ENCODE peak calls at places on chromosomes 3 and 15, in four cellular contexts. One of them, this sample, is unnamed.

GRCh38 chr3:194750409-194750808 is 64.7 kb downstream of the FAM43A start:
- DNase-seq in MM.1S: no peak
- DNase-seq in OCI-LY7: no peak
- DNase-seq in GM23338: no peak
- DNase-seq in this sample: no peak

GRCh38 chr15:68558318-68559305 is 20.2 kb upstream of the CORO2B start:
- DNase-seq in MM.1S: no peak
- DNase-seq in OCI-LY7: peak; percentile 57
- DNase-seq in GM23338: peak; percentile 62
- DNase-seq in this sample: peak; percentile 16

GRCh38 chr3:54760226-54760625 is 167.6 kb downstream of the LRTM1 start:
- DNase-seq in MM.1S: no peak
- DNase-seq in OCI-LY7: no peak
- DNase-seq in GM23338: no peak
- DNase-seq in this sample: no peak

GRCh38 chr3:93843981-93844380 is 129.7 kb downstream of the PROS1 start:
- DNase-seq in MM.1S: no peak
- DNase-seq in OCI-LY7: no peak
- DNase-seq in GM23338: peak; percentile 3
- DNase-seq in this sample: no peak

GRCh38 chr3:37814547-37814946 is 47.1 kb upstream of the CTDSPL start:
- DNase-seq in MM.1S: peak; percentile 40
- DNase-seq in OCI-LY7: peak; percentile 39
- DNase-seq in GM23338: peak; percentile 66
- DNase-seq in this sample: no peak

GRCh38 chr15:77012868-77013267 is 17.9 kb downstream of the PSTPIP1 start:
- DNase-seq in MM.1S: no peak
- DNase-seq in OCI-LY7: no peak
- DNase-seq in GM23338: no peak
- DNase-seq in this sample: no peak

GRCh38 chr3:156460206-156460609 is 94.7 kb downstream of the SSR3 start:
- DNase-seq in MM.1S: no peak
- DNase-seq in OCI-LY7: no peak
- DNase-seq in GM23338: no peak
- DNase-seq in this sample: peak; percentile 31

GRCh38 chr3:179421500-179421899 is 29.8 kb downstream of the GNB4 start:
- DNase-seq in MM.1S: no peak
- DNase-seq in OCI-LY7: peak; percentile 21
- DNase-seq in GM23338: peak; percentile 22
- DNase-seq in this sample: no peak

GRCh38 chr3:52023860-52024764 is 28.4 kb upstream of the RPL29 start:
- DNase-seq in MM.1S: no peak
- DNase-seq in OCI-LY7: peak; percentile 33
- DNase-seq in GM23338: no peak
- DNase-seq in this sample: no peak

GRCh38 chr3:55173504-55173903 is 245.6 kb upstream of the LRTM1 start:
- DNase-seq in MM.1S: no peak
- DNase-seq in OCI-LY7: no peak
- DNase-seq in GM23338: no peak
- DNase-seq in this sample: no peak

GRCh38 chr3:123750659-123751420 is 133.3 kb downstream of the MYLK start:
- DNase-seq in MM.1S: no peak
- DNase-seq in OCI-LY7: no peak
- DNase-seq in GM23338: peak; percentile 56
- DNase-seq in this sample: peak; percentile 87

GRCh38 chr3:189625071-189625470 is 6.1 kb upstream of the TP63 start:
- DNase-seq in MM.1S: no peak
- DNase-seq in OCI-LY7: no peak
- DNase-seq in GM23338: no peak
- DNase-seq in this sample: no peak

GRCh38 chr3:50464578-50464977 is 38.9 kb downstream of the CACNA2D2 start:
- DNase-seq in MM.1S: no peak
- DNase-seq in OCI-LY7: no peak
- DNase-seq in GM23338: no peak
- DNase-seq in this sample: no peak

GRCh38 chr3:193938613-193939012 is 197.3 kb upstream of the HES1 start:
- DNase-seq in MM.1S: no peak
- DNase-seq in OCI-LY7: no peak
- DNase-seq in GM23338: peak; percentile 48
- DNase-seq in this sample: no peak

GRCh38 chr3:50316657-50317242 is 5.8 kb downstream of the HYAL2 start:
- DNase-seq in MM.1S: no peak
- DNase-seq in OCI-LY7: peak; percentile 42
- DNase-seq in GM23338: no peak
- DNase-seq in this sample: peak; percentile 99

GRCh38 chr3:189349772-189350171 is 178.0 kb downstream of the TPRG1 start:
- DNase-seq in MM.1S: peak; percentile 45
- DNase-seq in OCI-LY7: no peak
- DNase-seq in GM23338: no peak
- DNase-seq in this sample: no peak

GRCh38 chr3:45940781-45941365 is 2.4 kb upstream of the CXCR6 start:
- DNase-seq in MM.1S: no peak
- DNase-seq in OCI-LY7: no peak
- DNase-seq in GM23338: no peak
- DNase-seq in this sample: no peak

GRCh38 chr3:159604151-159604581 is 384.5 kb upstream of the IL12A start:
- DNase-seq in MM.1S: no peak
- DNase-seq in OCI-LY7: no peak
- DNase-seq in GM23338: no peak
- DNase-seq in this sample: no peak

GRCh38 chr3:25907081-25907480 is 117.2 kb downstream of the OXSM start:
- DNase-seq in MM.1S: no peak
- DNase-seq in OCI-LY7: no peak
- DNase-seq in GM23338: no peak
- DNase-seq in this sample: no peak

GRCh38 chr3:72329354-72329753 is 518.9 kb downstream of the SHQ1 start:
- DNase-seq in MM.1S: no peak
- DNase-seq in OCI-LY7: no peak
- DNase-seq in GM23338: peak; percentile 50
- DNase-seq in this sample: no peak

GRCh38 chr3:142857056-142857455 is 31.8 kb downstream of the PCOLCE2 start:
- DNase-seq in MM.1S: no peak
- DNase-seq in OCI-LY7: peak; percentile 2
- DNase-seq in GM23338: peak; percentile 79
- DNase-seq in this sample: no peak

GRCh38 chr15:51731549-51732267 is 5.7 kb downstream of the LYSMD2 start:
- DNase-seq in MM.1S: peak; percentile 61
- DNase-seq in OCI-LY7: peak; percentile 71
- DNase-seq in GM23338: peak; percentile 15
- DNase-seq in this sample: peak; percentile 13

GRCh38 chr3:23758253-23758838 is 47.4 kb upstream of the UBE2E1 start:
- DNase-seq in MM.1S: no peak
- DNase-seq in OCI-LY7: peak; percentile 34
- DNase-seq in GM23338: no peak
- DNase-seq in this sample: no peak

GRCh38 chr15:25136119-25136518 is 181.3 kb downstream of the SNRPN start:
- DNase-seq in MM.1S: no peak
- DNase-seq in OCI-LY7: peak; percentile 41
- DNase-seq in GM23338: peak; percentile 81
- DNase-seq in this sample: no peak

GRCh38 chr3:34264650-34265049 is 466.2 kb downstream of the PDCD6IP start:
- DNase-seq in MM.1S: no peak
- DNase-seq in OCI-LY7: no peak
- DNase-seq in GM23338: no peak
- DNase-seq in this sample: no peak
- H3K9me2 ChIP-seq in MM.1S: no peaks in the 10 kb centered on the region
- H3K9me2 ChIP-seq in OCI-LY7: no peaks in the 10 kb centered on the region
- H3K9me2 ChIP-seq in GM23338: no peaks in the 10 kb centered on the region
- H3K9me2 ChIP-seq in this sample: no peaks in the 10 kb centered on the region

GRCh38 chr3:125325746-125326145 is 49.4 kb downstream of the ZNF148 start:
- DNase-seq in MM.1S: no peak
- DNase-seq in OCI-LY7: no peak
- DNase-seq in GM23338: no peak
- DNase-seq in this sample: no peak
- H3K4me2 ChIP-seq in MM.1S: no peak overlapping the region
- H3K4me2 ChIP-seq in OCI-LY7: no peak overlapping the region
- H3K4me2 ChIP-seq in GM23338: no peak overlapping the region
- H3K4me2 ChIP-seq in this sample: no peak overlapping the region

GRCh38 chr3:127395663-127396320 is 107.9 kb upstream of the PRR20G start:
- DNase-seq in MM.1S: no peak
- DNase-seq in OCI-LY7: no peak
- DNase-seq in GM23338: peak; percentile 36
- DNase-seq in this sample: peak; percentile 29
- H3K9me2 ChIP-seq in MM.1S: no peaks in the 10 kb centered on the region
- H3K9me2 ChIP-seq in OCI-LY7: no peaks in the 10 kb centered on the region
- H3K9me2 ChIP-seq in GM23338: no peaks in the 10 kb centered on the region
- H3K9me2 ChIP-seq in this sample: no peaks in the 10 kb centered on the region

GRCh38 chr3:147940846-147941245 is 531.7 kb downstream of the ZIC1 start:
- DNase-seq in MM.1S: no peak
- DNase-seq in OCI-LY7: no peak
- DNase-seq in GM23338: no peak
- DNase-seq in this sample: no peak

GRCh38 chr3:147937891-147938290 is 528.7 kb downstream of the ZIC1 start:
- DNase-seq in MM.1S: no peak
- DNase-seq in OCI-LY7: no peak
- DNase-seq in GM23338: no peak
- DNase-seq in this sample: no peak

GRCh38 chr3:147941984-147942383 is 532.8 kb downstream of the ZIC1 start:
- DNase-seq in MM.1S: no peak
- DNase-seq in OCI-LY7: no peak
- DNase-seq in GM23338: no peak
- DNase-seq in this sample: no peak

GRCh38 chr3:147939425-147940196 is 530.4 kb downstream of the ZIC1 start:
- DNase-seq in MM.1S: no peak
- DNase-seq in OCI-LY7: no peak
- DNase-seq in GM23338: peak; percentile 20
- DNase-seq in this sample: no peak

DNA sequence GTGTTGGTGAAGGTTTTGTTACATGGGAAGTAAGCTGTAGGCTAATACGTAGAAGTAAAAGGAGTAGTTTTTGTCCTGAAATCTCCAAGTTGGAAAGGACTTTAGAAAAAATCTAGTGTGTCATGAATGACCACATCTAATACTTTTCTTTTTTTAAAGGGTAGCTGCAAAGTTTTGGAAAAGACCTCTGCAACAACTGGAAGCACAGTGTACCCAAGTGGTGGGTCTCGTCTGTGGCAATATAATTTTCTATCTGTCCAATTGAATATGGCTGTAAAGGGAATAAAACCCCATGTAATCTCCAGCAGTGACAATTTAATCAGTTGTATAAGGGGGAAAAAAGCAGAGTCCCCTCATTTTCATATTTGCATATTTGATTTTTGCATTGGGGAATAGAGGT is 531.2 kb downstream of the ZIC1 start:
- DNase-seq in MM.1S: no peak
- DNase-seq in OCI-LY7: no peak
- DNase-seq in GM23338: no peak
- DNase-seq in this sample: no peak
- H3K4me2 ChIP-seq in MM.1S: no peak overlapping the region
- H3K4me2 ChIP-seq in OCI-LY7: no peak overlapping the region
- H3K4me2 ChIP-seq in GM23338: no peak overlapping the region
- H3K4me2 ChIP-seq in this sample: no peak overlapping the region

GRCh38 chr3:5021116-5021515 is 41.9 kb downstream of the BHLHE40 start:
- DNase-seq in MM.1S: no peak
- DNase-seq in OCI-LY7: no peak
- DNase-seq in GM23338: no peak
- DNase-seq in this sample: no peak
- H3K9me2 ChIP-seq in MM.1S: no peaks in the 10 kb centered on the region
- H3K9me2 ChIP-seq in OCI-LY7: no peaks in the 10 kb centered on the region
- H3K9me2 ChIP-seq in GM23338: no peaks in the 10 kb centered on the region
- H3K9me2 ChIP-seq in this sample: no peaks in the 10 kb centered on the region

GRCh38 chr3:176041812-176042211 is 1155.5 kb downstream of the TBL1XR1 start:
- DNase-seq in MM.1S: no peak
- DNase-seq in OCI-LY7: no peak
- DNase-seq in GM23338: no peak
- DNase-seq in this sample: no peak

GRCh38 chr3:176046717-176047116 is 1150.6 kb downstream of the TBL1XR1 start:
- DNase-seq in MM.1S: no peak
- DNase-seq in OCI-LY7: no peak
- DNase-seq in GM23338: no peak
- DNase-seq in this sample: no peak
- H3K4me2 ChIP-seq in MM.1S: no peak overlapping the region
- H3K4me2 ChIP-seq in OCI-LY7: no peak overlapping the region
- H3K4me2 ChIP-seq in GM23338: no peak overlapping the region
- H3K4me2 ChIP-seq in this sample: no peak overlapping the region

GRCh38 chr3:118228151-118228550 is 806.5 kb downstream of the IGSF11 start:
- DNase-seq in MM.1S: no peak
- DNase-seq in OCI-LY7: no peak
- DNase-seq in GM23338: no peak
- DNase-seq in this sample: no peak

GRCh38 chr3:118231578-118231977 is 803.1 kb downstream of the IGSF11 start:
- DNase-seq in MM.1S: no peak
- DNase-seq in OCI-LY7: no peak
- DNase-seq in GM23338: no peak
- DNase-seq in this sample: no peak
- H3K9me2 ChIP-seq in MM.1S: no peaks in the 10 kb centered on the region
- H3K9me2 ChIP-seq in OCI-LY7: no peaks in the 10 kb centered on the region
- H3K9me2 ChIP-seq in GM23338: no peaks in the 10 kb centered on the region
- H3K9me2 ChIP-seq in this sample: no peaks in the 10 kb centered on the region

GRCh38 chr3:127134887-127135240 is 58.1 kb upstream of the PRR23E start:
- DNase-seq in MM.1S: no peak
- DNase-seq in OCI-LY7: no peak
- DNase-seq in GM23338: no peak
- DNase-seq in this sample: no peak

GRCh38 chr3:127134466-127134865 is 58.5 kb upstream of the PRR23E start:
- DNase-seq in MM.1S: no peak
- DNase-seq in OCI-LY7: no peak
- DNase-seq in GM23338: no peak
- DNase-seq in this sample: no peak

GRCh38 chr3:127136024-127136600 is 56.8 kb upstream of the PRR23E start:
- DNase-seq in MM.1S: no peak
- DNase-seq in OCI-LY7: no peak
- DNase-seq in GM23338: no peak
- DNase-seq in this sample: no peak

GRCh38 chr3:127136706-127137105 is 56.2 kb upstream of the PRR23E start:
- DNase-seq in MM.1S: no peak
- DNase-seq in OCI-LY7: no peak
- DNase-seq in GM23338: no peak
- DNase-seq in this sample: no peak

DNA sequence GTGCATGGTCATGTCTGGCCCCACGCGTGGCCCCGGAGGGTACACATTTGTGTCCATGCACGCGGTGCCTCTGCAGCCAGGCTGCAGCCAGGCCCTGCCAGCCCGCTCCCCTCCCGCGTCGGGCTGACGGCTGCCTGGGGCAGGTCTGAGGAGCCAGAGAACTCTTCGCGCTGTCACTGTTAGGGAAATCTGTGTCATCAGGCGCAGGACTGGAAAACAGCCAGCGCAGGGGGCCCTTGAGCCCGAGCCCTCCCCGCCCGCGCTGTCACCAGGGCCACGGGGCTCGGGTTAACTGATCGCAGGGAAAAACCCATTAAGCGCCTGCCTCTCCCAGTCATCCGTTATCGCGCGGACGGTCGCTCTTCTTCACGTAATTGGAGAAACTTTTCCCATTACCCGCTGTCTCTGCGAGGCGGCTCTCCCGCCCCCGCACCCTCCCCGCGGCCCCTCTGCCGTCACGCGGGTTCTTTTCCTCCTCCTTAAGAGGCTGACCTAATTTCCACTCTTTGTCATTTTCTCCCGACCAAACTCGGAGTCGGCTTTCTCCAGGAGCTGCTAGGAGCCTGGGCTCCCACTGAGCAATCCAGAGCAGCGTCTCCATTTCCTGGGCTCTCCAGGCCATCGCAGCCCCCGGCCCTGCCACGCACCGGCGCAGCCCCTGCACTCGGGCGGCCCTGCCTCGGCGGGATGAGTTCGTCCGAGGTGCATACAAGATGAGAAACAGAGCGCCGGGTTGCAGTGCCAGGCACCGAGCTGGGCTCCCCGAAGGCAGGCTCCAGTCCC is 57.5 kb upstream of the PRR23E start:
- DNase-seq in MM.1S: no peak
- DNase-seq in OCI-LY7: no peak
- DNase-seq in GM23338: peak; percentile 58
- DNase-seq in this sample: no peak
- H3K4me2 ChIP-seq in MM.1S: no peak overlapping the region
- H3K4me2 ChIP-seq in OCI-LY7: no peak overlapping the region
- H3K4me2 ChIP-seq in GM23338: peak overlapping the region; percentile 79
- H3K4me2 ChIP-seq in this sample: no peak overlapping the region